ENCODE peak calls at places on chromosomes 3 and 15, in four cellular contexts. W is HEK293T; I is activated CD8-positive, alpha-beta T cell treated with anti-CD3 and anti-CD28 coated beads for 36 hours; Y is LoVo. O is an unnamed sample.

GRCh38 chr3:161975201-161975600 is 478.6 kb downstream of the OTOL1 start:
- DNase-seq in W (no peak), I (no peak), Y (no peak), O (no peak)

GRCh38 chr15:69557340-69558137 is 104.9 kb downstream of the RPLP1 start:
- DNase-seq in W (no peak), I (no peak), Y (peak), O (no peak)

GRCh38 chr3:194269610-194270145 is 81.5 kb downstream of the CPN2 start:
- DNase-seq in W (no peak), I (no peak), Y (no peak), O (no peak)

GRCh38 chr15:50906954-50907865 is 1.3 kb upstream of the AP4E1 start:
- DNase-seq in W (no peak), I (peak), Y (peak), O (peak)

GRCh38 chr15:52295421-52295991 is at the start of gene MYO5C:
- DNase-seq in W (peak), I (peak), Y (peak), O (no peak)

GRCh38 chr3:187210555-187211327 is 13.5 kb downstream of the RTP1 start:
- DNase-seq in W (no peak), I (no peak), Y (no peak), O (no peak)

GRCh38 chr15:41881925-41882688 is 11.7 kb downstream of the SPTBN5 start:
- DNase-seq in W (no peak), I (no peak), Y (no peak), O (no peak)

GRCh38 chr3:115671761-115672455 is 48.6 kb downstream of the GAP43 start:
- DNase-seq in W (no peak), I (no peak), Y (no peak), O (no peak)

GRCh38 chr15:33218071-33218491 is 23.6 kb upstream of the FMN1 start:
- DNase-seq in W (no peak), I (no peak), Y (no peak), O (no peak)

GRCh38 chr3:9158865-9159630 is 90.4 kb downstream of the SRGAP3 start:
- DNase-seq in W (no peak), I (no peak), Y (no peak), O (no peak)

GRCh38 chr3:141011511-141012262 is 39.5 kb upstream of the SPSB4 start:
- DNase-seq in W (peak), I (peak), Y (peak), O (peak)